ENCODE peak calls at places on chromosomes 12 and 14, in five cellular contexts. H is GM12891, Z is IMR-90, I is vagina, J is GM12892. P is an unnamed sample.

GRCh38 chr12:106985479-106985878 is 1.5 kb downstream of the MTERF2 start:
- DNase-seq in H (no peak), Z (no peak), I (no peak), J (no peak), P (no peak)

GRCh38 chr12:52487211-52487610 is 5.8 kb downstream of the KRT6A start:
- DNase-seq in H (no peak), Z (no peak), I (no peak), J (no peak), P (no peak)

GRCh38 chr14:76617440-76617839 is 143.8 kb upstream of the VASH1 start:
- DNase-seq in H (no peak), Z (no peak), I (no peak), J (no peak), P (no peak)

GRCh38 chr14:34461334-34462131 is 507 bp downstream of the SPTSSA start:
- DNase-seq in H (no peak), Z (peak), I (no peak), J (peak), P (peak)

GRCh38 chr14:68779761-68780323 is 13.0 kb downstream of the ZFP36L1 start:
- DNase-seq in H (no peak), Z (peak), I (peak), J (no peak), P (no peak)

GRCh38 chr12:54033106-54033979 is 493 bp downstream of the HOXC5 start:
- DNase-seq in H (no peak), Z (no peak), I (no peak), J (no peak), P (peak)

GRCh38 chr12:12034344-12034743 is 36.4 kb upstream of the BCL2L14 start:
- DNase-seq in H (no peak), Z (no peak), I (no peak), J (no peak), P (no peak)

GRCh38 chr12:25311501-25311900 is 60.8 kb upstream of the KRAS start:
- DNase-seq in H (no peak), Z (peak), I (no peak), J (no peak), P (no peak)

GRCh38 chr12:3491938-3492867 is 1.2 kb downstream of the PRMT8 start:
- DNase-seq in H (peak), Z (peak), I (no peak), J (peak), P (peak)

GRCh38 chr12:125186471-125187147 is 121.4 kb downstream of the AACS start:
- DNase-seq in H (no peak), Z (no peak), I (no peak), J (no peak), P (peak)

GRCh38 chr12:125220404-125221273 is 155.4 kb downstream of the AACS start:
- DNase-seq in H (no peak), Z (no peak), I (no peak), J (no peak), P (no peak)

GRCh38 chr14:103887170-103887501 is 39.8 kb upstream of the PPP1R13B start:
- DNase-seq in H (no peak), Z (no peak), I (no peak), J (no peak), P (no peak)

GRCh38 chr12:54629925-54630324 is 4.8 kb downstream of the LACRT start:
- DNase-seq in H (no peak), Z (no peak), I (peak), J (no peak), P (no peak)

GRCh38 chr12:106416273-106416672 is 58.7 kb downstream of the POLR3B start:
- DNase-seq in H (no peak), Z (no peak), I (no peak), J (no peak), P (no peak)

GRCh38 chr14:41642402-41643195 is 35.9 kb downstream of the LRFN5 start:
- DNase-seq in H (no peak), Z (no peak), I (no peak), J (no peak), P (no peak)

GRCh38 chr12:26116829-26117228 is 8.0 kb downstream of the BHLHE41 start:
- DNase-seq in H (no peak), Z (no peak), I (no peak), J (no peak), P (no peak)

GRCh38 chr12:20194171-20194570 is 174.2 kb upstream of the PDE3A start:
- DNase-seq in H (no peak), Z (peak), I (no peak), J (no peak), P (no peak)

GRCh38 chr12:45304514-45305178 is 88.8 kb downstream of the ANO6 start:
- DNase-seq in H (no peak), Z (no peak), I (no peak), J (no peak), P (no peak)

GRCh38 chr12:127559349-127560040 is 707.5 kb upstream of the TMEM132C start:
- DNase-seq in H (peak), Z (peak), I (no peak), J (no peak), P (peak)

GRCh38 chr14:37443461-37443860 is 151.6 kb downstream of the FOXA1 start:
- DNase-seq in H (no peak), Z (peak), I (no peak), J (no peak), P (no peak)

GRCh38 chr12:90514325-90514724 is 440.7 kb downstream of the CCER1 start:
- DNase-seq in H (no peak), Z (peak), I (no peak), J (no peak), P (no peak)

GRCh38 chr12:32089156-32089950 is 17.3 kb upstream of the BICD1 start:
- DNase-seq in H (no peak), Z (no peak), I (no peak), J (no peak), P (no peak)

GRCh38 chr12:93335603-93336162 is 42.0 kb upstream of the NUDT4 start:
- DNase-seq in H (no peak), Z (no peak), I (no peak), J (no peak), P (no peak)

GRCh38 chr12:120007272-120007671 is 18.2 kb downstream of the BICDL1 start:
- DNase-seq in H (no peak), Z (no peak), I (no peak), J (no peak), P (no peak)

GRCh38 chr12:22626429-22626828 is 1.5 kb downstream of the ETNK1 start:
- DNase-seq in H (peak), Z (peak), I (no peak), J (no peak), P (no peak)

GRCh38 chr12:49974231-49974675 is 1.5 kb downstream of the AQP6 start:
- DNase-seq in H (no peak), Z (peak), I (no peak), J (no peak), P (no peak)

GRCh38 chr12:52945389-52946232 is 3.3 kb upstream of the KRT18 start:
- DNase-seq in H (no peak), Z (peak), I (no peak), J (no peak), P (no peak)

DNA sequence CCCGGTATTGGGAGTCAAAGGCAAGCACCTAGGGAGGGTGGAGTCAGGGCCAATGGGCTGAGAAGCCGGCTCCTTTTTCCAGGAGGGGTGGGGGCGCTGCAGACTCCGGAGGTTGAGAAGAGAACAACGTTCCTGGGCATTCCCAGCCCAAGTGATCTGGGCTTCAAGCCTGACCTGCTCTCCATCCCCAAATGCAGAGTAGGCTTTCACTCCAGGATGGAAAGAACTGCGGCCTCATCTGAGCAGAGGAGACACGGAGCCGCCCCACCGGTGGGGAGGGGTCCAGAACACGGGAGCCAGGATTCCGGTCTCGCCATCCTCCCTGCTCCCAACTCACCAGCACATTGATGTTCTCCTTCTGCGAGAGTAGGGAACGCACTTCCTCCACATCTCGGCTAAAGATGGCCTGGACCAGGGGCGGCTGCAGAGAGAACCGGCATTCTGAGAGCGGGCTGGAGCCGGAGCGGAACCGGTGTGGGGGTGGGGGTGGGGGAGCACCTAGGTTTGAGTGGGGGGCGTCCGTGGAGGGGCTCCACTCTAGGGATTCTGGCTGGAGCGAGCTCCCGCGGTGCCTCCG is 605 bp downstream of the ANKRD52 start:
- DNase-seq in H (no peak), Z (peak), I (no peak), J (no peak), P (no peak)
- TF ChIP-seq POLR2A in H (no peak), Z (no peak), I (no peak), J (no peak), P (no peak)

GRCh38 chr12:6912164-6912956 is 2.0 kb upstream of the ENO2 start:
- DNase-seq in H (no peak), Z (no peak), I (no peak), J (no peak), P (no peak)

GRCh38 chr12:6916426-6917200 is 2.2 kb downstream of the ENO2 start:
- DNase-seq in H (no peak), Z (no peak), I (no peak), J (no peak), P (no peak)

GRCh38 chr12:6915023-6915788 is 826 bp downstream of the ENO2 start:
- DNase-seq in H (no peak), Z (no peak), I (no peak), J (no peak), P (no peak)

GRCh38 chr12:6915789-6916285 is 1.5 kb downstream of the ENO2 start:
- DNase-seq in H (no peak), Z (no peak), I (no peak), J (no peak), P (no peak)

GRCh38 chr12:6914246-6914947 is at the start of gene ENO2:
- DNase-seq in H (peak), Z (peak), I (no peak), J (peak), P (no peak)
- TF ChIP-seq POLR2A in H (no peak), Z (no peak), I (no peak), J (no peak), P (no peak)

DNA sequence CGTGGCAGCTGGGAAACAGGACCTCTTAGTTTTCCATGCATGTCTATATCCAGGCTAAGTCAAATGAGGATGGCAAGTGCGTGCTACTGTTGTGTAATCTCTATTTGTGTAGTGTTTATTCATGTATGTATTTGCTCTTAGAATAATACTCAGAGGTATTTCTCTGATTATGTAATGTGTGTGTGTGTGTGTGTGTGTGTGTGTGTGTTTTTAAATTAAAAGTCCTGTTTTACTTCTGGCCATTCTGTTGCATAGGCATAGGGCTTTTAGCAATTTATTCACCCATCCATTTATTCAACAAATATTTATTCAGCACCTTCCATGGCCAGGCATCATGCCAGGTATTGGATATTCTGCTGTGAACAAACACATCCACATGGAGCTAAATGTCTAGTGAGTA is 63.5 kb downstream of the PELI2 start:
- DNase-seq in H (no peak), Z (peak), I (no peak), J (no peak), P (no peak)
- TF ChIP-seq POLR2A in H (no peak), Z (no peak), I (no peak), J (no peak), P (no peak)

DNA sequence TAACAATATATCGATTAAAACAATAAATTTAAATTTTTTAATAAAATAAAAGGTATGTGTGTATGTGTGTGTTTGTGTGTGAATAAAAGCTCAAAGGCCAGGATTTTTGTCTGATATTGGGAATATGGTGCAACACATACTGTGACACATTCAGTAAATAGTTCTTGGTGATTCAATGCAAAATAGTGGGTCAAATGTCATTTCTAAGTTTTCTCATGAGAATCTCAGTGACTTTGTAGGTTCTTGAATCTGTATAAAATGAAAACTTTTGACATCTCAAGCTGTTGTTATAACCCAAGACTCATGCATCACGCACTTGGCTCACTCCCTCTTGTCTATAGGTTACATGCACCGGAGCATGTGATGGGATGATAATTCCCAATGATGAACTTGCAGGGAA is 16.2 kb upstream of the MED6 start:
- DNase-seq in H (no peak), Z (no peak), I (no peak), J (no peak), P (no peak)
- TF ChIP-seq POLR2A in H (no peak), Z (no peak), I (no peak), J (no peak), P (no peak)

DNA sequence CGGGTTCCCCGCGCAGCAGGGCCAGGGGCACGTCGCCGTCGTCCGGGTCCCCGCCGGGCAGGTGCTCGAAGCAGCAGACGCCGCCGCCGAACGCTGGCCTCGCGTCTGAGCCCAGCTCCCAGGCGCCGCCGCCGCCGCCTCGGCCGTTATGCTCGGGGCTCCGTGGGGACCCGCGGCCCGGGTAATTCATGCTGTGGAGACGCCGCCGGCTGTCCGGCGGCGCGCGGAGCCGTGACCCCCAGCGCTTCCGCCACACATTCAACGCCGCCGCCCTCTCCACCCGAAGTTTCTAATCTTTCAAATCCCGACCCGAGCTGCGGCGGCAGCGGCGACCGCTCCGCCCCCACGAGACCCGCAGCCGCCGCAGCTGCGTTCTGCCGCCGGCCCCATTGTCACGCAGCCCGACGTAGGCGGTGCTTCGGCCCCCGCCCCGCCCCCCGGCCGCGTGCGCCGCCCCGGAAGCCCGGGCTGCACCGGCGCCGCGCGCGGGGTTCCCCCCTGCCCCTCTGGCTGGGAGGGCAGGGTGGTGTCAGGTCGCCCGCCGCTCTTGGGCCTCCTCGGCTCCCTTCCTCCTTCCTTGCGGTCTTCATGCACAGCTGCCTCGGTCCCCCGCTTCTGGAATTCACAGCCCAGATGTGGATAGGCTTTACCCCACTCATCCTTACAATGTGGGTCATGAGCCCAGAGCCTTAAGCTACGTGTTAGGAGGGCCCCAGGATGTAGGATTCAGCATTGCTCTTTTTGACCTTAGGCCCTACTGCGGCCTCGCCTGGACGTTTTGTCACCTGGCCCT is at the start of gene DDHD1:
- DNase-seq in H (peak), Z (peak), I (no peak), J (peak), P (peak)
- TF ChIP-seq POLR2A in H (peak), Z (peak), I (no peak), J (peak), P (peak)

P was measured in H54.